ENCODE peak calls at places on chromosomes 3 and 15, in seven cellular contexts. W is endothelial cell; P is coronary artery; L is foreskin keratinocyte; I is gastrocnemius medialis; S is CD8-positive, alpha-beta T cell; R is lung. A is an unnamed sample.
A peak's percentile ranks its signal among the peaks of the same experiment; 100 is the strongest.

GRCh38 chr3:184558726-184559125 is 2.9 kb upstream of the EPHB3 start:
- DNase-seq in I (no peak), P (no peak), R (no peak), S (no peak), L (no peak), W (no peak), A (no peak)

GRCh38 chr3:48478631-48479555 is 25.1 kb downstream of the SHISA5 start:
- DNase-seq in R (no peak), S (peak; percentile 80), L (peak; percentile 75), I (no peak), P (no peak), W (no peak), A (peak; percentile 64)

GRCh38 chr15:75230524-75231371 is 27.4 kb upstream of the GOLGA6C start:
- DNase-seq in W (peak; percentile 39), I (no peak), R (no peak), P (no peak), L (no peak), S (no peak), A (no peak)

GRCh38 chr15:77409259-77410156 is 10.4 kb downstream of the PEAK1 start:
- DNase-seq in P (no peak), I (no peak), W (no peak), L (no peak), R (no peak), S (peak; percentile 33), A (no peak)

GRCh38 chr3:36876181-36876936 is 68.5 kb downstream of the TRANK1 start:
- DNase-seq in R (no peak), P (no peak), L (no peak), I (no peak), S (no peak), W (no peak), A (peak; percentile 49)

GRCh38 chr3:151835751-151836550 is 22.0 kb downstream of the AADAC start:
- DNase-seq in R (no peak), I (no peak), S (no peak), P (no peak), W (no peak), L (peak; percentile 39), A (no peak)

GRCh38 chr3:44427683-44428082 is 49.8 kb downstream of the ZNF445 start:
- DNase-seq in I (no peak), W (no peak), L (no peak), S (no peak), P (no peak), R (no peak), A (no peak)

GRCh38 chr3:170469151-170470062 is 50.7 kb downstream of the CLDN11 start:
- DNase-seq in R (no peak), L (no peak), S (no peak), P (no peak), W (no peak), I (no peak), A (no peak)

GRCh38 chr3:111616417-111617105 is 21.4 kb upstream of the ZBED2 start:
- DNase-seq in S (peak; percentile 85), I (no peak), L (peak; percentile 49), P (no peak), W (no peak), R (no peak), A (peak; percentile 27)

GRCh38 chr15:26807517-26808427 is 34.9 kb upstream of the GABRB3 start:
- DNase-seq in I (no peak), R (no peak), W (no peak), S (no peak), P (no peak), L (no peak), A (no peak)

GRCh38 chr3:185561958-185562357 is 9.6 kb upstream of the LIPH start:
- DNase-seq in R (peak; percentile 66), S (no peak), W (no peak), P (no peak), L (no peak), I (no peak), A (no peak)

GRCh38 chr3:130967281-130967680 is 59.3 kb downstream of the ASTE1 start:
- DNase-seq in P (no peak), S (no peak), R (no peak), W (no peak), I (no peak), L (no peak), A (no peak)

GRCh38 chr15:84789762-84790161 is 27.4 kb upstream of the ALPK3 start:
- DNase-seq in R (no peak), S (no peak), I (no peak), P (no peak), L (no peak), W (no peak), A (no peak)

GRCh38 chr3:194956697-194957396 is 271.2 kb downstream of the FAM43A start:
- DNase-seq in S (no peak), P (no peak), R (no peak), L (no peak), W (no peak), I (no peak), A (no peak)

GRCh38 chr3:151925876-151926275 is 52.4 kb downstream of the SUCNR1 start:
- DNase-seq in I (no peak), W (no peak), R (no peak), P (no peak), S (no peak), L (peak; percentile 73), A (no peak)

GRCh38 chr3:140760324-140761075 is 82.6 kb downstream of the TRIM42 start:
- DNase-seq in P (no peak), W (no peak), S (no peak), L (no peak), I (no peak), R (peak; percentile 23), A (no peak)

GRCh38 chr3:197550489-197550888 is 5.3 kb downstream of the BDH1 start:
- DNase-seq in I (no peak), L (no peak), W (no peak), S (no peak), P (no peak), R (no peak), A (no peak)

GRCh38 chr3:58383476-58383875 is 50.2 kb downstream of the PDHB start:
- DNase-seq in S (no peak), R (no peak), W (no peak), I (no peak), L (peak; percentile 35), P (no peak), A (no peak)

GRCh38 chr3:23046536-23046935 is 156.6 kb upstream of the UBE2E2 start:
- DNase-seq in L (no peak), W (no peak), I (no peak), S (no peak), P (no peak), R (no peak), A (no peak)

GRCh38 chr3:23055733-23056376 is 147.3 kb upstream of the UBE2E2 start:
- DNase-seq in I (no peak), R (no peak), S (no peak), W (no peak), L (peak; percentile 88), P (no peak), A (no peak)

GRCh38 chr3:23051240-23052140 is 151.6 kb upstream of the UBE2E2 start:
- DNase-seq in I (no peak), R (no peak), S (no peak), L (no peak), P (no peak), W (no peak), A (no peak)

DNA sequence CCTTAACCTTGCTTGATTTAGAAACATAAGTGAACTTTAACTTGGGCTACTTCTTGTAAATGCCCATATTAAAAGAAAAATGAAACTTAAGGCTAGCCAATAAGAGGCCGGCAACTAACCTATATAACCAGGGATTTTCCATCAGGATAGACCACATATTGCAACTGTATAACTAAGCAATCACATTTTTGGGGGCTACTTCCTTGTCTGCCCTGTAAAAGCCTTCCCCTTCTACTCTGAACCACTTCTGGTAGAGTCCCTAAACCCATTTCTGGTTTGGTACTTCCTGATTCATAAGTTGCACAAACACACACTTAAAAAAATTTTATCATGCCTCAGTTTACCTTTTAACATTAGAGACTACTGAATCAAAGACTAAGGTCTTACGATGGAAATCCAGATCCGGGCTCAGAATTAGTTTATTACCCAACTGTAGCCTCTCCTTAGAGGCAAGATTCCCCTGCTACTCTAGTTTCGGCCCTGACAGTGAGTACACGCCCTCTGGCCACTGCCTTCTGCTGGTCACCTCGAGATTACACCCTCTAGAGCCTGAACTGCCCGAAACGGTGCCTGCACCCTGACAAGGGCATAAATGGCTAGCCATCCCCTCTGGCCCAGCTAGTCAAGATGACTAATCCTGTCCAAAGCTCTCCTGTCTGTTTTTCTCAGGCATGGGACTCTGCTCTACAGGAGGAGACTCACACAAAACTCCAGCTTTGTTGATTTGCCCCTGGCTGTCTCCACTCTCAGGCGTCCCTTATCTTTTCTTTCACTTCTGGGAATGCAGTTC is 150.7 kb upstream of the UBE2E2 start:
- DNase-seq in L (no peak), P (no peak), I (no peak), W (no peak), S (no peak), R (no peak), A (no peak)
- TF ChIP-seq CTCF in L (no peak), P (no peak), I (no peak), W (no peak), S (no peak), R (no peak), A (no peak)

GRCh38 chr15:99371180-99372103 is 120.2 kb downstream of the LRRC28 start:
- DNase-seq in S (no peak), P (no peak), L (peak; percentile 18), I (no peak), R (no peak), W (no peak), A (no peak)
- TF ChIP-seq CTCF in S (no peak), P (no peak), L (peak; percentile 62), I (no peak), R (no peak), W (no peak), A (no peak)

GRCh38 chr3:157354254-157354653 is 82.4 kb upstream of the PTX3 start:
- DNase-seq in R (no peak), S (no peak), L (no peak), P (no peak), I (no peak), W (no peak), A (no peak)

GRCh38 chr3:157353657-157354056 is 83.0 kb upstream of the PTX3 start:
- DNase-seq in I (no peak), P (no peak), S (no peak), R (no peak), L (no peak), W (no peak), A (no peak)

GRCh38 chr3:157355276-157355675 is 81.4 kb upstream of the PTX3 start:
- DNase-seq in S (no peak), L (no peak), W (no peak), P (no peak), R (no peak), I (no peak), A (no peak)

GRCh38 chr3:157356541-157356940 is 80.1 kb upstream of the PTX3 start:
- DNase-seq in L (no peak), P (no peak), S (no peak), I (no peak), W (no peak), R (no peak), A (no peak)

GRCh38 chr3:157354722-157355121 is 81.9 kb upstream of the PTX3 start:
- DNase-seq in S (no peak), P (no peak), I (no peak), W (peak; percentile 60), L (no peak), R (no peak), A (no peak)
- TF ChIP-seq CTCF in S (no peak), P (no peak), I (no peak), W (peak; percentile 70), L (peak; percentile 56), R (no peak), A (no peak)

DNA sequence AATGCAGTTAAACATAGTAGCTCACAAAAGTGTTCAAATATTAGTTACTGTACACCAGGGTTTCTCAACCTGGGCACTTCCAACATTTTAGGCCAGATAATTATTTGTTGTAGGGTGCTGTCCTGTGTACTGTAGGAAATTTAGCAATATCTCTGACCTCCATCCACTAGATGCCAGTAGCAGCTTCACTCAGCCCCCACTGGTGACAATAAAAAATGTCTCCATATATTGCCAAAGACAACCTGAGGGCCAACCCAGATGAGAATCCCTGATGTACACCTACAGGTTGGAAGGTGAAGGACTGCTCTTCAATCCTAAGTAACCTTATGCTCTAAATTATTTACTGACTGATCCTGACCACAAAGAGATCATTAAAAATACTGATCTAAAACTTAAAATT is 32.4 kb downstream of the DCUN1D1 start:
- DNase-seq in S (no peak), R (no peak), P (no peak), W (no peak), L (no peak), I (no peak), A (no peak)
- TF ChIP-seq CTCF in S (no peak), R (no peak), P (no peak), W (no peak), L (peak; percentile 39), I (no peak), A (no peak)